ENCODE peak calls at places on chromosomes 16 and 17, in five cellular contexts. X, H, U, C and E are unnamed samples.

GRCh38 chr16:82041542-82041941 is 6.5 kb downstream of the HSD17B2 start:
- DNase-seq in X (no peak), H (no peak), C (no peak), U (no peak), E (peak; percentile 31)

GRCh38 chr16:2174396-2175131 is 19.0 kb downstream of the TRAF7 start:
- DNase-seq in C (no peak), U (no peak), H (no peak), X (no peak), E (peak; percentile 18)

GRCh38 chr16:5042574-5043171 is 8.9 kb upstream of the NAGPA start:
- DNase-seq in U (no peak), H (peak; percentile 57), C (no peak), X (no peak), E (no peak)

GRCh38 chr16:11624205-11624604 is 37.5 kb upstream of the LITAF start:
- DNase-seq in H (no peak), C (no peak), X (no peak), U (no peak), E (no peak)

GRCh38 chr16:86078121-86078600 is 179.2 kb downstream of the IRF8 start:
- DNase-seq in X (no peak), C (peak; percentile 18), U (no peak), H (no peak), E (no peak)

GRCh38 chr16:8958344-8958808 is 5.3 kb downstream of the USP7 start:
- DNase-seq in H (peak; percentile 42), X (no peak), C (no peak), U (no peak), E (no peak)

GRCh38 chr17:38926290-38927070 is 1.1 kb downstream of the LASP1NB start:
- DNase-seq in C (no peak), U (no peak), X (no peak), H (no peak), E (no peak)

GRCh38 chr16:15810949-15811348 is 45.9 kb downstream of the MYH11 start:
- DNase-seq in U (no peak), C (no peak), H (no peak), X (no peak), E (no peak)

GRCh38 chr16:78402797-78403196 is 303.3 kb downstream of the WWOX start:
- DNase-seq in X (no peak), C (no peak), U (no peak), H (no peak), E (no peak)

GRCh38 chr16:67164599-67165061 is at the start of gene HSF4:
- DNase-seq in C (no peak), H (no peak), U (no peak), X (no peak), E (peak; percentile 85)

GRCh38 chr17:61425682-61426481 is 26.2 kb downstream of the TBX2 start:
- DNase-seq in U (no peak), H (peak; percentile 72), X (no peak), C (peak; percentile 90), E (no peak)

GRCh38 chr17:50779747-50780363 is 12.5 kb upstream of the ANKRD40CL start:
- DNase-seq in X (no peak), H (no peak), C (no peak), U (no peak), E (no peak)

GRCh38 chr16:3859875-3860274 is 20.6 kb downstream of the CREBBP start:
- DNase-seq in H (no peak), U (no peak), X (no peak), C (no peak), E (no peak)
- H2BK5ac ChIP-seq in H (no peak overlapping the region), U (no peak overlapping the region), X (no peak overlapping the region), C (no peak overlapping the region), E (no peak overlapping the region)

DNA sequence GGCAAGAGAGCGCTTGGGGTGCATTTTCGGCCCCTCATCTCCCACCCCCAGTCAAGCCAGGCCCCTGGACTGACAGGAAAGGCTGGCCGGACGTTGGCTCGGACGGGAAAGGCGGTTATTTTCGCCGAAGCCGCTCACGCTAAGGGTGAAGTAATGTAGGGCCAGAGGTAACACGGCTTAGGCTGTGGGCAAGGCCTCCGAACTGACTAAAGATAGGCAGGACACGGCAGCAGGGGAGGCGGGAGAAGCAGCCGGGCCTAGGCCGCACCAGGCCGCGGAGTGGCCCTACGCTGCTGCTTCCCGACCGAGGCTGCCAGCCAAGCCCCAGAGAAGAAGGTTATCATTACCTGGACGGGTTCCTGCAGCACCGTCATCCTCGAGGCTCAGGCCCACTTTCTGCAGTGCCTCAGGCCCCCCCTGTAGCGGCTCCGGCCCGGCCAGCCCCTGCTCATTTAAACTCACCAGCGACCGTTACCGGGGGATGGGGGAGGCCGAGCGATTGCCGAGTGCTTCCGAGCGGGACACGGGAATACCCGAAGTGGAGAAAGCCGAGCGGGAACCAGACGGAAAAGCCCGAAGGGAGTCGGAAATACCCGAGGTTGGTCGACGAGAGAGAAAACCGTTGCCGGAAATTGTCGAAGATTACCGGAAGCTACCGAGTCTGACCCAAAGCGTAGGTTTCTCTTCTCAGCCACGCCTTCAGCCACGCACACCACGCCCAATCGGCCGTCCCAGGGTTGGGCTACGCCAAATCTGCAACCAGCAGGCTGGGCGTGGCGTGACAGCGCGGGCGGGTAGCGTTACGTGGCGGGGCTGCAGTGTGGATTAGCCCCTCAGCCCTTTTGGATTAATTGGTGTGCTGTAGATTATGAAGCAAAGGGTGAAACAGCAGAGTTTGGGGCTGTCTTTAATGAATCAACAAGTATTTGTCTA is at the start of gene CDC27:
- DNase-seq in X (peak; percentile 89), U (peak; percentile 100), C (peak; percentile 99), H (peak; percentile 98), E (peak; percentile 100)
- H2BK5ac ChIP-seq in X (peak within 1 kb of the TSS; percentile 91), U (peak within 1 kb of the TSS; percentile 47), C (no peak within 1 kb of the TSS), H (peak within 1 kb of the TSS; percentile 30), E (peak within 1 kb of the TSS; percentile 82)

GRCh38 chr17:63381101-63381729 is 64.9 kb downstream of the CYB561 start:
- DNase-seq in C (no peak), H (no peak), X (no peak), U (no peak), E (peak; percentile 34)
- H2BK5ac ChIP-seq in C (no peak overlapping the region), H (no peak overlapping the region), X (no peak overlapping the region), U (no peak overlapping the region), E (no peak overlapping the region)

DNA sequence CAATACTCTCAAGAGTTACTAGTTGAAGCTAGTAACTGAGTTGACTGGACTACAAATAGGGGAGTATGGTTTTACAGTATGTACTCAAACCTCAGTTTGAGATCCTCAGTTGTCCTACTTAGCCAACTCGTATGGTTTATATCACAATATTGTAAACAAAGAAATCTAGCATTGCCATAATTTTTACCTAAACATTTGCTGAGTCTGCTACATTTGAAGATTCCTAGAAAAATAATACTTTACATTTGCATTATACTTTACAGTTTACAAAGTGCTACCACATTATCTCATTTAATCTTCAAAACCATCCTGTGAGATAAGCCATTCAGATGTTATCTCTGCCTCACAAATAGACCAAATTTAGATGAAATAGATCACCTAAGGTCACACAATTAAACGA is 16.3 kb downstream of the CBX1 start:
- DNase-seq in H (no peak), X (no peak), C (no peak), U (no peak), E (no peak)
- H2BK5ac ChIP-seq in H (no peak overlapping the region), X (no peak overlapping the region), C (no peak overlapping the region), U (no peak overlapping the region), E (no peak overlapping the region)

DNA sequence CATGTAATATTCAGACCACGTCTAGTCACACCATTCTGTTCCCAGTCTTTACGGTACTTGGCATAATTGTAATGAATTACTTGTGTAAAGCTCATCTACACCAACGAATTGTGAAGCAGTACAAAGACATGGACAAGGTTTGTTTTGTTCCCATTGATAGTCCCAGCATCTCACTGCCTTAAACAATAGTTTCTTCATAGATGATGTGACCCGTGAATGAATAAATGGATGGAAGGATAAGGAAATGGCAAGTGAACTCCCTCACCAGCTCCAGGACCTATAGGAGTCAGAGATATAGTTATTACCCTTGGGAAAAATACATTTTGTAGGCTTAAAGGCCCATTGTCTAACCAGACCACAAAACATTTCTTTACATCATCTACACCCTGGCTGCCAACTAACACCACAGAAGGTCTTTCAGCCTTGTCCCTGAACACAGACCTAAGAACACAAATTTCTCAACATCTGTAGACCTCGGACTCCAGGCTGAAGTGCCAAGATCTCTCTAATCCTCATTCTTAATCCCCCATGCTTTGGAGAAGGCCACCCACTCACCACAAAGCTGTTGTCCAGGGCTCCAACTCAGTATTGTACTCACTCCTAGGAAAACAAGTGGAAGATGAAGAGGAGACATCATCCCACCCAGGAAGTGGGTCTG is 38.2 kb downstream of the MAF start:
- DNase-seq in U (no peak), X (no peak), C (no peak), H (no peak), E (no peak)
- H2BK5ac ChIP-seq in U (no peak overlapping the region), X (no peak overlapping the region), C (no peak overlapping the region), H (no peak overlapping the region), E (no peak overlapping the region)

DNA sequence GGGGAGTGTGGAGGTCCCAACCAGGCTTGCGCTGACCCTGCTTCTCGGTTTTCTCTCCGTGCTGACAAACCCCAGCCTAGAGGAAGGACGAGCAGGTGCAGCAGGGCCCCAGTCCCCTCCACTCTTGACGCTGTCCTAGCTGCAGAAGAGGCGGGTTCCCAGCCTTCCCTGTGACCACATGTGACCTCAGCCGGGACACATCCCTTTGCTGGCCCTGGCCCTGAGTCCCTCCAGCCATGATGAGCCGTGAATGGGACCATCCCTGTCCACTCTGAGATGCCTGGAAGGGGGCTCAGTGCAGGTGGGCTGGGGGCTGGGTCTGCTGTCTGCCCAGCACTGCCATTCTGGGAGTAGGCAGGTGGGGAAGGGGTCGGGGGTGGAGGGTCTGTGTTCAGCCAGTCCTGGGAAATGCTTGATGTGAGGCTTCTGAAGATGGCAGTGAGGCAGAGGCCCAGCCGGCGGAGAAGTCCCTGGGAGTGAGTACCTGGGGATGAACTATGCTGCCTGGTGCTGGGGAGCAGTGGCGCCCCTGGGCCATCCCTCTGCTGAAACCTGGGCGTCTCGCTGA is 1.9 kb upstream of the TUBB3 start:
- DNase-seq in H (peak; percentile 47), C (peak; percentile 63), X (no peak), U (no peak), E (no peak)
- H2BK5ac ChIP-seq in H (no peak overlapping the region), C (no peak overlapping the region), X (peak overlapping the region; percentile 35), U (peak overlapping the region; percentile 14), E (peak overlapping the region; percentile 81)

GRCh38 chr16:48586083-48586482 is 23.9 kb downstream of the N4BP1 start:
- DNase-seq in H (no peak), C (no peak), X (no peak), U (no peak), E (no peak)

GRCh38 chr16:48580925-48581500 is 29.0 kb downstream of the N4BP1 start:
- DNase-seq in C (no peak), H (no peak), X (no peak), U (no peak), E (no peak)

DNA sequence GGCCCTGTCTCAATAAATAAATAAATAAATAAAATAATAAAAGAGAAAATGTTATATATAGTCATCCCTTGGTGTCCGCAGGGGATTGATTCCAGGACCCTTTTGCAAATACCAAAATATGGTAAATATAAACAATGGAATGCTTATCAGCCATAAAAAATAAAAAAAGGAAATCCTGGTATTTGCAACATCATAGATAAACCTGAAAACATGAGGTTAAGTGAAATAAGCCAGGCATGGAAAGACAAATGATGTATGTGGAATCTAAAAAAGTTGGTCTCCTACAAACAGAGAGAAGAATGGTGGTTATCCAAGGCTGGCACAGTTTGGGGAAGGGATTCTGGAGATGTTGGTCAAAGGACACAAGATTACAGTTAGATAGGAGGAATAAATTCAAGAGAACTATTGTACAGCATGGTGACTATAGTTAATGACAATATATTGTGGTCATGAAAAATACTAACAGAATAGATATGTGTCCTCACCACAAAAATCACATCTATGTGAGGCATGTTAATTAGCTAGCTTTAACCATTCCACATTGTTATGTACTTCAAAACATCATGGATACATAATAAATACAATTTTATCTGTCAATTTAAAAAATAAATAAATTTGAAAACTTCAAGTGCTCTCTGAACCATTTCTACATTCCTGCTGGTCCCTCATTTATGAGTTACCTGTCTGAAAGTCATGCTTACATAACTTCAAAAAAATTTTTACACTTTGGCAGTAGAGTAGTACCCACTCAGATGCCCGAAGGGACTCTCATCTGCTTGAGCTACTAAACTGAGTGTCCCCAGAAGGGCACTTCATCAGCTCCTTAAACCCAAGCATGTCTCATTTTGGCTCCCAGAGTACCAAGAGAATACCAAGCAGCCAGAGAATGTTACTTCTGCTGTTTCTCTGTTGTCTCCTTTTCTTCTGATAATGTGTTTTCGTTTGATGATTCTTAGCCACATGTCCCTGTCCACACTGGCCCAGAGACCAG is 26.6 kb downstream of the N4BP1 start:
- DNase-seq in X (no peak), U (no peak), H (no peak), C (no peak), E (no peak)
- H2BK5ac ChIP-seq in X (no peak overlapping the region), U (no peak overlapping the region), H (no peak overlapping the region), C (no peak overlapping the region), E (no peak overlapping the region)